ENCODE peak calls at places on chromosomes 7 and 10, in five cellular contexts. Z is heart left ventricle, C is PC-9, E is CD14-positive monocyte, V is GM06990. W is an unnamed sample.

GRCh38 chr7:157318015-157318706 is 18.6 kb upstream of the DNAJB6 start:
- DNase-seq in Z (no peak), C (no peak), E (peak; percentile 71), V (no peak), W (no peak)

GRCh38 chr10:48923763-48924162 is 15.9 kb downstream of the LRRC18 start:
- DNase-seq in Z (no peak), C (no peak), E (no peak), V (no peak), W (no peak)

GRCh38 chr7:14805105-14805719 is 97.3 kb downstream of the DGKB start:
- DNase-seq in Z (no peak), C (no peak), E (no peak), V (no peak), W (no peak)

GRCh38 chr7:47119408-47119807 is 462.5 kb downstream of the TNS3 start:
- DNase-seq in Z (no peak), C (no peak), E (no peak), V (no peak), W (no peak)

GRCh38 chr7:143383642-143383957 is 2.5 kb downstream of the ZYX start:
- DNase-seq in Z (no peak), C (no peak), E (no peak), V (no peak), W (peak; percentile 29)

GRCh38 chr7:20793686-20794394 is 7.2 kb upstream of the SP8 start:
- DNase-seq in Z (no peak), C (no peak), E (no peak), V (no peak), W (no peak)

GRCh38 chr7:100407285-100408180 is 21.0 kb downstream of the ZCWPW1 start:
- DNase-seq in Z (no peak), C (peak; percentile 46), E (peak; percentile 50), V (no peak), W (no peak)

GRCh38 chr7:23918856-23919255 is 208.8 kb downstream of the STK31 start:
- DNase-seq in Z (no peak), C (no peak), E (no peak), V (no peak), W (no peak)

GRCh38 chr10:35758086-35758485 is 116.0 kb upstream of the FZD8 start:
- DNase-seq in Z (peak; percentile 69), C (no peak), E (no peak), V (no peak), W (no peak)

GRCh38 chr10:3532644-3533043 is 252.4 kb downstream of the KLF6 start:
- DNase-seq in Z (no peak), C (peak; percentile 65), E (no peak), V (no peak), W (no peak)

GRCh38 chr10:47277352-47278151 is 22.4 kb upstream of the GDF10 start:
- DNase-seq in Z (no peak), C (no peak), E (no peak), V (no peak), W (no peak)

GRCh38 chr10:498760-499435 is 190.6 kb downstream of the DIP2C start:
- DNase-seq in Z (peak; percentile 19), C (no peak), E (no peak), V (no peak), W (no peak)

GRCh38 chr10:112790921-112791320 is 159.1 kb upstream of the TCF7L2 start:
- DNase-seq in Z (no peak), C (no peak), E (no peak), V (no peak), W (no peak)

GRCh38 chr7:134891262-134892001 is 94.9 kb upstream of the AGBL3 start:
- DNase-seq in Z (peak; percentile 89), C (peak; percentile 85), E (no peak), V (no peak), W (no peak)

GRCh38 chr10:9140373-9140772 is 1085.9 kb downstream of the GATA3 start:
- DNase-seq in Z (no peak), C (no peak), E (no peak), V (no peak), W (no peak)

GRCh38 chr10:70762441-70763177 is 22.6 kb downstream of the TBATA start:
- DNase-seq in Z (no peak), C (no peak), E (peak; percentile 41), V (no peak), W (no peak)

DNA sequence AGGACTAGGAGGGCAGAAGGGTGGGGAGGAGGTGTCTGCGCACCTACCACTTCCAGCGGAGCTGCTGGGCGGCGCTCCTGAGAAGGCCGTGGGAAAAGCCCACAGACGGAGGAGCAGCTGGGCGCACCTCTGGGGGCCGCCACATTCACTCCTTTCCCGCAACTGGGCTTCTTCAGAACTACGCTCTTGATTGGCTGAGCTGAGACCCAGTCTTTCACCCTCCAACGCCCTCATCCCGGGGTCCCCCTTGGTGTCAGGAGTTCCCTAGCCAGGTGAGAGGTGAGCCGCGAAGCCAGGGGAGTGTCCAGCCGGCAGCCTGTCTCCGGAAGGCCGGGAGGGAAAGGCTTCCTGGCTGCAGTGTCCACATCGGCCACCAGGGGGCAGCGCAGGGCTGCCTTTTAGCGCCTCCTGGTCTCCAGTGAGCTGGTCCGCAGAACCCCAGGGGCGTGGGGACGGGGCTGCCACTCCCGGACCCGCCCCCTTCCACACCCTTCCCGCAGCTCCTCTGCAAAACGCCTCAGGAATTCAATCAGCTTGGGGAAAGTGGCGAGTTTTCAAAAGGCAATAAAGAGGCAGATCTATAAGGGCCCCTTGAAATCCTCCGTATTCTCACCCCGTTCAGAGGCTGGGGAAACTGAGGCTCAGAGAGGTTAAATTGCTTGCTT is 98.8 kb downstream of the CHST15 start:
- DNase-seq in Z (peak; percentile 85), C (peak; percentile 90), E (peak; percentile 84), V (peak; percentile 75), W (peak; percentile 95)
- TF ChIP-seq CTCF in Z (peak; percentile 100), C (peak; percentile 92), E (peak; percentile 98), V (peak; percentile 94), W (peak; percentile 99)

GRCh38 chr7:44985900-44986217 is 7.0 kb upstream of the MYO1G start:
- DNase-seq in Z (no peak), C (no peak), E (no peak), V (no peak), W (no peak)
- TF ChIP-seq CTCF in Z (no peak), C (no peak), E (no peak), V (no peak), W (no peak)

GRCh38 chr7:28355553-28356319 is 56.6 kb upstream of the CREB5 start:
- DNase-seq in Z (no peak), C (no peak), E (no peak), V (no peak), W (no peak)
- TF ChIP-seq CTCF in Z (no peak), C (no peak), E (no peak), V (no peak), W (no peak)

GRCh38 chr7:128035712-128036111 is 4.5 kb upstream of the LRRC4 start:
- DNase-seq in Z (no peak), C (no peak), E (no peak), V (no peak), W (no peak)
- TF ChIP-seq CTCF in Z (peak; percentile 14), C (no peak), E (peak; percentile 5), V (peak; percentile 24), W (peak; percentile 68)